ENCODE peak calls at places on chromosome 16, in ten cellular contexts. V is cardiac muscle cell; Z is pancreas; P is CD8-positive, alpha-beta T cell; D is progenitor cell of endocrine pancreas; F is MCF 10A; X is A549; O is HFF-Myc; A is left lung; Q is fibroblast of pulmonary artery. I is an unnamed sample.
A peak's percentile ranks its signal among the peaks of the same experiment; 100 is the strongest.

GRCh38 chr16:27286446-27286845 is 17.9 kb upstream of the NSMCE1 start:
- DNase-seq in P (no peak), D (no peak), V (no peak), F (peak; percentile 94), Z (no peak), O (peak; percentile 46), X (peak; percentile 55), A (no peak), Q (peak; percentile 96), I (no peak)

GRCh38 chr16:65476556-65476955 is 354.7 kb upstream of the CDH11 start:
- DNase-seq in V (no peak), X (no peak), F (no peak), A (no peak), Z (no peak), Q (no peak), D (no peak), P (no peak), O (no peak), I (no peak)

GRCh38 chr16:71356051-71356740 is 2.3 kb upstream of the CALB2 start:
- DNase-seq in X (no peak), Z (no peak), V (no peak), D (no peak), O (no peak), F (no peak), P (no peak), Q (no peak), A (no peak), I (no peak)

GRCh38 chr16:75591001-75591852 is 25.0 kb downstream of the GABARAPL2 start:
- DNase-seq in O (peak; percentile 24), F (no peak), P (no peak), D (no peak), Z (no peak), A (no peak), V (peak; percentile 72), X (no peak), Q (peak; percentile 83), I (no peak)

GRCh38 chr16:56625140-56625942 is at the start of gene MT1E:
- DNase-seq in Q (peak; percentile 82), O (no peak), Z (peak; percentile 88), F (peak; percentile 81), P (peak; percentile 33), X (no peak), A (peak; percentile 89), V (peak; percentile 84), D (no peak), I (no peak)

GRCh38 chr16:69477546-69477945 is 53.1 kb downstream of the CYB5B start:
- DNase-seq in X (no peak), Q (peak; percentile 35), V (no peak), F (no peak), O (no peak), A (no peak), Z (no peak), P (no peak), D (no peak), I (no peak)

GRCh38 chr16:4261557-4262172 is 11.2 kb downstream of the TFAP4 start:
- DNase-seq in P (peak; percentile 5), A (peak; percentile 85), Z (no peak), Q (peak; percentile 27), O (no peak), X (peak; percentile 54), F (peak; percentile 23), D (peak; percentile 58), V (peak; percentile 66), I (peak; percentile 54)

GRCh38 chr16:48576927-48577326 is 33.1 kb downstream of the N4BP1 start:
- DNase-seq in F (peak; percentile 55), A (no peak), D (no peak), O (no peak), X (no peak), Z (no peak), P (no peak), V (no peak), Q (peak; percentile 31), I (no peak)

GRCh38 chr16:87836844-87837581 is 32.3 kb downstream of the SLC7A5 start:
- DNase-seq in O (no peak), V (no peak), A (no peak), X (no peak), F (no peak), Z (no peak), P (no peak), Q (peak; percentile 43), D (no peak), I (no peak)

GRCh38 chr16:505479-506245 is 21.9 kb upstream of the CAPN15 start:
- DNase-seq in F (no peak), V (no peak), A (peak; percentile 55), O (no peak), X (no peak), D (no peak), Q (no peak), P (no peak), Z (no peak), I (no peak)
- TF ChIP-seq CTCF in F (no peak), V (no peak), A (no peak), O (no peak), X (no peak), D (no peak), Q (no peak), P (no peak), Z (no peak), I (no peak)

DNA sequence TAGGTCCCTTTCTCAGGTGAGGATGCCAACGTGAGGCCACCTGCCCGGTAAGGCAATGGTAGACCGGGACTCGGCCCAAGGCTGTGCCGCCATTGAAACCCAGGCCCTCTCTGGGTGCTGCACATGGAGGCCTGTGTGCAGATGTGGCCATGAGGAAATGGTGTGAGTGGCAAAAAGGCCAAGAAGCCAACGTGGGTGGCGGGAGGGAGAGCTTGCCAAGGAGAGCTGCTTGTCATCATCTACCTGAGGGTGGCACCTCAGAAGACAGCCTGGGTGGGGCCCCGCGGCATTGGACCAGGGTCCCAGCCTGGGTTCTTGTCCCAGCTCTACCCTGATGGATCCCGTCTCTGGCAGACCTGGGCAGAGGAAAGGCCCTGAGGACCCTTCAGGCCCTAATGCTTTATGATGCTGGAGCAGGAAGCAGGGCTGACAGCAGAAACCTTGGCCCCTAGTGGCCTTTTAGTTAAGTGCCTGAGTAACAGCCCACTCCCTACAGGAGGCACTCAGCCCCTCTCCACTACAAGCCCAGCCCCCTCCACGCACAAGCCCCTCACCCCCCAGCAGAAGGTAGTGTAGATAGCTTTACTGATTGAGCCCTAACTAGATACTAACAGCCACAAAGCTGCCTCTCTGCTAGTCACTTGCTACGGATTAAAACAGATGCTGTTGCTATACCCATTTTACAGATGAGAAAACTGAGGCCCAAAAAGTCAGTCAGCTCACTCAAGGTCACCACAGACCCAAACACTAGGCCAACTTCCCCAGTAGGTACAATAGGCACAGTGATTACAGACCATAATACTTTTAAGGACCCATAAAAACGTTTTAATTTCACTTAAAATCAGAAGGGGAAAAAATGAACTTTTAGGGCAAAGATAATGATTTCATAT is 26.2 kb upstream of the KIFC3 start:
- DNase-seq in D (no peak), Z (no peak), O (no peak), V (no peak), P (no peak), Q (no peak), X (no peak), F (no peak), A (no peak), I (no peak)
- TF ChIP-seq CTCF in D (peak; percentile 37), Z (no peak), O (no peak), V (no peak), P (no peak), Q (no peak), X (no peak), F (no peak), A (no peak), I (no peak)

GRCh38 chr16:497258-497657 is 30.3 kb upstream of the CAPN15 start:
- DNase-seq in D (no peak), V (no peak), F (no peak), X (no peak), Q (no peak), Z (no peak), P (no peak), A (peak; percentile 55), O (no peak), I (no peak)

GRCh38 chr16:496097-496886 is 31.2 kb upstream of the CAPN15 start:
- DNase-seq in Q (no peak), X (no peak), F (no peak), O (no peak), P (no peak), Z (no peak), A (peak; percentile 33), D (no peak), V (no peak), I (no peak)

GRCh38 chr16:492211-492875 is 35.2 kb upstream of the CAPN15 start:
- DNase-seq in Z (no peak), D (no peak), V (no peak), A (peak; percentile 78), Q (no peak), F (no peak), X (no peak), P (no peak), O (no peak), I (peak; percentile 51)

GRCh38 chr16:491225-491919 is 36.1 kb upstream of the CAPN15 start:
- DNase-seq in Q (no peak), A (peak; percentile 65), F (no peak), Z (no peak), O (no peak), V (no peak), X (no peak), P (no peak), D (no peak), I (no peak)

DNA sequence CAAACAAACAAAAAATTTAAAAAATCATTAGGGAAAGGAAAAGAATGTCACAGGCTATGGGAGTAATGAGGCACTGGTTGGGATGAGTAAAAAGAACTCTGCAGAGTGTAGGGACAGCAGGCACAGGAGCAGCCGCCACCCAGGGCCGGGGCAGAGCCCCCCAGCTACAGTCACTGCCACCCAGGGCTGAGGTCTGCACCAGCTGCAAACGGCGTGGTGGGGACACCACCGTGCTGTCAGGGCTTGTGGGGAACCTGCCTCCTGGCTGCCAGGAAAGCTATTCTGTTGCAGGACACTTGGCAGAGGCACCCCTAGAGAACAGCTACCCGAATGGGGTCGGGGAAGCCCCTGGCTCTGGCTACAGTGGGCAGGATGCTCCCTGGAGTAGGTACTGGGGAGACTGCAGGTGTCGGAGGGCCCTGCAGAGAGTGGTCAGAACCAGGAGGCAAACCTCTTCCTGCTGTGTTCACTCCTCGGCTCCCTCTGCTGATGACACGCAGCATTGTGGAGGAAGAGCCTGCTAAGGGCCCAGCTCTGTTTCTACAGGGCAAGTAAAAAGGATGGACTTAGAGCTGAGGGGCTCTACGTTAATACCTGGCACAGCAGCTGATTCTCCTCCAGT is 32.3 kb upstream of the CAPN15 start:
- DNase-seq in O (no peak), Z (no peak), D (no peak), X (peak; percentile 73), P (no peak), F (peak; percentile 51), Q (peak; percentile 66), V (peak; percentile 29), A (peak; percentile 44), I (peak; percentile 62)
- TF ChIP-seq CTCF in O (peak; percentile 62), Z (no peak), D (peak; percentile 40), X (peak; percentile 41), P (no peak), F (peak; percentile 39), Q (peak; percentile 63), V (peak; percentile 60), A (no peak), I (no peak)

DNA sequence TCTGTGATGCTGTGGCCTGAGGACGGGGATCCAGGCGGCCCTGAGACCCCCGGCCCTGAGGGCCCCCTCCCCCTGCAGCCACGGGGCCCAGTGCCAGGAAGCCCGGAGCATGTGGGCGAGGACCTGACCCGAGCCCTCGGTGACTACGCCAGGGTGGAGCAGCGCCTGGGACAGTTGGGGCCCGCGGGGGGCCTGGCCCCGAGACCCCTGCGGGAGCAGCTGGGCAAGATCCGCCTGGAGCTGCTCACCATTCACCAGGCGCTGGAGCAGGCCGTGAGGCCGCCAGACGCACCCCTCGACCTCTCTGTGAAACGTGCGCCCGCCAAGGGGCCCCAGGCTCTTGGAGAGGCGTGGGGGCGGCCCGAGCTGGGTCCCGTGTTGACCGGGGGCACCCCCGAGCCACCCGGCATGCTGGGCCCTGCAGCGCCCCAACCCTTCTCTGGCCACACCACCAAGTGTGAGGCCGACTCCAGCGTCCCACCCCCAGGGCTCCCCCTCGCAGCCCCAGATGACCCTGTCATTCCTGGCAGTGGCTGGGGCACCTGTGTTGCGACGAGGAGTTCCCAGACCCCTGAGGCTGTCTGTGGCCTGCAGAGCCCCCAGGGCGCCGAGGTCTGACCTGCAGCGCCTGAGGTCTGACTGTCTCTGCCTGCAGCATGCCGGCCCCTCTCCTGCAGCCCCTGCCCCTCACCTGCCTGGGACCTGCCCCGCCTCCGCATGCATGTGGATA is 1.9 kb upstream of the NHLRC4 start:
- DNase-seq in V (no peak), Q (no peak), A (no peak), P (no peak), X (no peak), Z (no peak), O (no peak), D (no peak), F (no peak), I (no peak)
- TF ChIP-seq CTCF in V (no peak), Q (no peak), A (no peak), P (no peak), X (no peak), Z (no peak), O (no peak), D (no peak), F (no peak), I (no peak)